ENCODE peak calls at places on chromosomes 7 and 10, in nine cellular contexts. H, O, N, A, C, B, X, M and V are unnamed samples.

GRCh38 chr7:120989571-120990220 is 1.2 kb downstream of the CPED1 start:
- DNase-seq in H (no peak), O (no peak), N (no peak), A (no peak), C (no peak), B (no peak), X (no peak), M (no peak), V (no peak)

GRCh38 chr10:31937371-31937770 is 8.7 kb upstream of the ARHGAP12 start:
- DNase-seq in H (no peak), O (no peak), N (no peak), A (no peak), C (no peak), B (no peak), X (no peak), M (no peak), V (no peak)

GRCh38 chr10:98338896-98339295 is 70.9 kb upstream of the LOXL4 start:
- DNase-seq in H (no peak), O (no peak), N (no peak), A (no peak), C (no peak), B (no peak), X (no peak), M (no peak), V (no peak)

GRCh38 chr10:68526634-68527132 is 640 bp downstream of the SLC25A16 start:
- DNase-seq in H (no peak), O (no peak), N (no peak), A (no peak), C (no peak), B (no peak), X (no peak), M (no peak), V (no peak)

GRCh38 chr7:42016517-42016916 is 220.5 kb downstream of the GLI3 start:
- DNase-seq in H (no peak), O (no peak), N (no peak), A (no peak), C (no peak), B (no peak), X (no peak), M (no peak), V (no peak)

GRCh38 chr7:151008143-151008510 is 16.2 kb downstream of the ATG9B start:
- DNase-seq in H (no peak), O (no peak), N (peak), A (no peak), C (no peak), B (no peak), X (no peak), M (peak), V (no peak)

GRCh38 chr10:121296378-121296777 is 301.9 kb downstream of the FGFR2 start:
- DNase-seq in H (no peak), O (no peak), N (no peak), A (no peak), C (no peak), B (no peak), X (no peak), M (no peak), V (no peak)

GRCh38 chr7:105512415-105512814 is 9.7 kb downstream of the PUS7 start:
- DNase-seq in H (no peak), O (no peak), N (no peak), A (no peak), C (no peak), B (no peak), X (no peak), M (no peak), V (no peak)

GRCh38 chr10:88399240-88399639 is 183.9 kb downstream of the RNLS start:
- DNase-seq in H (no peak), O (no peak), N (no peak), A (no peak), C (no peak), B (no peak), X (no peak), M (no peak), V (no peak)

GRCh38 chr7:28922618-28923331 is 35.4 kb downstream of the TRIL start:
- DNase-seq in H (peak), O (peak), N (peak), A (peak), C (peak), B (peak), X (peak), M (peak), V (peak)

GRCh38 chr10:92530421-92530820 is 43.5 kb downstream of the IDE start:
- DNase-seq in H (no peak), O (no peak), N (no peak), A (no peak), C (no peak), B (no peak), X (no peak), M (peak), V (no peak)

GRCh38 chr7:33921216-33921938 is 16.0 kb downstream of the BMPER start:
- DNase-seq in H (no peak), O (no peak), N (no peak), A (peak), C (no peak), B (no peak), X (peak), M (no peak), V (no peak)

GRCh38 chr7:150895809-150896208 is 43.5 kb downstream of the AOC1 start:
- DNase-seq in H (no peak), O (no peak), N (no peak), A (no peak), C (no peak), B (no peak), X (no peak), M (no peak), V (no peak)

GRCh38 chr10:118584181-118584954 is 11.1 kb downstream of the PRLHR start:
- DNase-seq in H (no peak), O (no peak), N (no peak), A (no peak), C (no peak), B (no peak), X (no peak), M (peak), V (no peak)

GRCh38 chr10:114009281-114009996 is 34.2 kb upstream of the ADRB1 start:
- DNase-seq in H (no peak), O (no peak), N (no peak), A (no peak), C (no peak), B (peak), X (no peak), M (no peak), V (no peak)

GRCh38 chr7:133052357-133052756 is 29.5 kb downstream of the CHCHD3 start:
- DNase-seq in H (no peak), O (no peak), N (no peak), A (no peak), C (no peak), B (no peak), X (no peak), M (no peak), V (no peak)

GRCh38 chr10:80493482-80494021 is 39.4 kb downstream of the TSPAN14 start:
- DNase-seq in H (no peak), O (no peak), N (no peak), A (no peak), C (no peak), B (no peak), X (peak), M (peak), V (no peak)

GRCh38 chr10:7230956-7231355 is 179.9 kb downstream of the SFMBT2 start:
- DNase-seq in H (no peak), O (no peak), N (no peak), A (no peak), C (no peak), B (no peak), X (no peak), M (peak), V (no peak)

GRCh38 chr10:97018251-97019212 is 167.2 kb downstream of the SLIT1 start:
- DNase-seq in H (no peak), O (no peak), N (peak), A (no peak), C (no peak), B (no peak), X (no peak), M (no peak), V (no peak)

GRCh38 chr7:119842337-119842736 is 430.6 kb upstream of the KCND2 start:
- DNase-seq in H (no peak), O (no peak), N (no peak), A (no peak), C (no peak), B (no peak), X (no peak), M (no peak), V (no peak)

GRCh38 chr10:30986027-30986672 is 45.5 kb downstream of the ZNF438 start:
- DNase-seq in H (no peak), O (no peak), N (no peak), A (no peak), C (no peak), B (no peak), X (no peak), M (peak), V (no peak)

GRCh38 chr7:88357295-88357694 is 50.6 kb upstream of the STEAP4 start:
- DNase-seq in H (no peak), O (no peak), N (no peak), A (no peak), C (no peak), B (no peak), X (peak), M (no peak), V (peak)

GRCh38 chr10:43166207-43166878 is 28.1 kb downstream of the CSGALNACT2 start:
- DNase-seq in H (no peak), O (no peak), N (no peak), A (no peak), C (no peak), B (no peak), X (no peak), M (no peak), V (no peak)

GRCh38 chr10:122939819-122940543 is 14.0 kb downstream of the C10orf88 start:
- DNase-seq in H (no peak), O (no peak), N (no peak), A (no peak), C (no peak), B (no peak), X (no peak), M (peak), V (no peak)